ENCODE peak calls at places on chromosomes 12 and 14, in ten cellular contexts. One of them, this sample, is unnamed.
A peak's percentile ranks its signal among the peaks of the same experiment; 100 is the strongest.

GRCh38 chr14:24343795-24344660 is 4.2 kb upstream of the RIPK3 start:
- DNase-seq in fibroblast of mammary gland: no peak
- DNase-seq in neural crest cell: no peak
- DNase-seq in lower leg skin: no peak
- DNase-seq in kidney epithelial cell: no peak
- DNase-seq in AG10803: no peak
- DNase-seq in psoas muscle: no peak
- DNase-seq in neural progenitor cell: no peak
- DNase-seq in thyroid gland: no peak
- DNase-seq in coronary artery: no peak
- DNase-seq in this sample: no peak

GRCh38 chr12:113292091-113292490 is 42.8 kb downstream of the SLC8B1 start:
- DNase-seq in neural progenitor cell: no peak
- DNase-seq in thyroid gland: no peak
- DNase-seq in neural crest cell: no peak
- DNase-seq in fibroblast of mammary gland: peak; percentile 69
- DNase-seq in psoas muscle: peak; percentile 28
- DNase-seq in lower leg skin: no peak
- DNase-seq in coronary artery: no peak
- DNase-seq in AG10803: peak; percentile 74
- DNase-seq in kidney epithelial cell: no peak
- DNase-seq in this sample: no peak

GRCh38 chr14:58947156-58947555 is 241.3 kb upstream of the DAAM1 start:
- DNase-seq in neural progenitor cell: no peak
- DNase-seq in lower leg skin: no peak
- DNase-seq in kidney epithelial cell: no peak
- DNase-seq in coronary artery: no peak
- DNase-seq in fibroblast of mammary gland: no peak
- DNase-seq in psoas muscle: no peak
- DNase-seq in thyroid gland: no peak
- DNase-seq in neural crest cell: no peak
- DNase-seq in AG10803: no peak
- DNase-seq in this sample: no peak

GRCh38 chr12:73892181-73892580 is 645.5 kb upstream of the ATXN7L3B start:
- DNase-seq in coronary artery: no peak
- DNase-seq in AG10803: no peak
- DNase-seq in neural crest cell: no peak
- DNase-seq in lower leg skin: no peak
- DNase-seq in psoas muscle: no peak
- DNase-seq in fibroblast of mammary gland: peak; percentile 4
- DNase-seq in kidney epithelial cell: peak; percentile 39
- DNase-seq in neural progenitor cell: no peak
- DNase-seq in thyroid gland: no peak
- DNase-seq in this sample: no peak

GRCh38 chr12:108360487-108360886 is 21.4 kb upstream of the CMKLR1 start:
- DNase-seq in neural crest cell: no peak
- DNase-seq in thyroid gland: no peak
- DNase-seq in psoas muscle: no peak
- DNase-seq in neural progenitor cell: no peak
- DNase-seq in lower leg skin: no peak
- DNase-seq in fibroblast of mammary gland: peak; percentile 80
- DNase-seq in AG10803: peak; percentile 42
- DNase-seq in coronary artery: peak; percentile 31
- DNase-seq in kidney epithelial cell: peak; percentile 71
- DNase-seq in this sample: peak; percentile 40

GRCh38 chr12:131000000-131000486 is 46.3 kb downstream of the ADGRD1 start:
- DNase-seq in psoas muscle: no peak
- DNase-seq in neural crest cell: no peak
- DNase-seq in thyroid gland: no peak
- DNase-seq in lower leg skin: no peak
- DNase-seq in coronary artery: no peak
- DNase-seq in kidney epithelial cell: no peak
- DNase-seq in neural progenitor cell: no peak
- DNase-seq in AG10803: no peak
- DNase-seq in fibroblast of mammary gland: no peak
- DNase-seq in this sample: no peak

GRCh38 chr12:102631274-102631673 is 150.9 kb upstream of the IGF1 start:
- DNase-seq in fibroblast of mammary gland: peak; percentile 68
- DNase-seq in neural crest cell: no peak
- DNase-seq in psoas muscle: no peak
- DNase-seq in coronary artery: no peak
- DNase-seq in AG10803: peak; percentile 89
- DNase-seq in lower leg skin: no peak
- DNase-seq in thyroid gland: no peak
- DNase-seq in neural progenitor cell: no peak
- DNase-seq in kidney epithelial cell: peak; percentile 34
- DNase-seq in this sample: no peak

GRCh38 chr14:90782892-90783291 is 33.3 kb downstream of the TTC7B start:
- DNase-seq in kidney epithelial cell: no peak
- DNase-seq in fibroblast of mammary gland: no peak
- DNase-seq in AG10803: no peak
- DNase-seq in coronary artery: peak; percentile 49
- DNase-seq in lower leg skin: peak; percentile 48
- DNase-seq in neural progenitor cell: no peak
- DNase-seq in thyroid gland: no peak
- DNase-seq in psoas muscle: no peak
- DNase-seq in neural crest cell: no peak
- DNase-seq in this sample: no peak

GRCh38 chr14:94581127-94581999 is at the start of gene SERPINA5:
- DNase-seq in AG10803: peak; percentile 24
- DNase-seq in psoas muscle: peak; percentile 84
- DNase-seq in thyroid gland: peak; percentile 15
- DNase-seq in neural progenitor cell: peak; percentile 50
- DNase-seq in coronary artery: no peak
- DNase-seq in fibroblast of mammary gland: peak; percentile 55
- DNase-seq in neural crest cell: peak; percentile 41
- DNase-seq in lower leg skin: peak; percentile 87
- DNase-seq in kidney epithelial cell: no peak
- DNase-seq in this sample: no peak

GRCh38 chr14:26290007-26290530 is 307.8 kb downstream of the NOVA1 start:
- DNase-seq in thyroid gland: no peak
- DNase-seq in neural progenitor cell: no peak
- DNase-seq in lower leg skin: no peak
- DNase-seq in psoas muscle: no peak
- DNase-seq in AG10803: peak; percentile 91
- DNase-seq in coronary artery: no peak
- DNase-seq in neural crest cell: no peak
- DNase-seq in kidney epithelial cell: no peak
- DNase-seq in fibroblast of mammary gland: peak; percentile 64
- DNase-seq in this sample: no peak

GRCh38 chr12:2974560-2974971 is 15.4 kb downstream of the TEAD4 start:
- DNase-seq in kidney epithelial cell: no peak
- DNase-seq in AG10803: peak; percentile 18
- DNase-seq in neural progenitor cell: no peak
- DNase-seq in fibroblast of mammary gland: peak; percentile 16
- DNase-seq in thyroid gland: no peak
- DNase-seq in psoas muscle: no peak
- DNase-seq in coronary artery: no peak
- DNase-seq in neural crest cell: no peak
- DNase-seq in lower leg skin: no peak
- DNase-seq in this sample: no peak

GRCh38 chr12:65082411-65082810 is 38.7 kb downstream of the WIF1 start:
- DNase-seq in thyroid gland: no peak
- DNase-seq in neural crest cell: no peak
- DNase-seq in psoas muscle: no peak
- DNase-seq in lower leg skin: no peak
- DNase-seq in coronary artery: no peak
- DNase-seq in fibroblast of mammary gland: no peak
- DNase-seq in kidney epithelial cell: no peak
- DNase-seq in AG10803: no peak
- DNase-seq in neural progenitor cell: no peak
- DNase-seq in this sample: no peak

GRCh38 chr14:56300495-56300894 is 182.3 kb downstream of the PELI2 start:
- DNase-seq in kidney epithelial cell: peak; percentile 23
- DNase-seq in coronary artery: no peak
- DNase-seq in neural progenitor cell: no peak
- DNase-seq in neural crest cell: no peak
- DNase-seq in fibroblast of mammary gland: peak; percentile 21
- DNase-seq in lower leg skin: no peak
- DNase-seq in thyroid gland: no peak
- DNase-seq in AG10803: peak; percentile 17
- DNase-seq in psoas muscle: no peak
- DNase-seq in this sample: no peak

GRCh38 chr12:123532808-123533649 is 490 bp downstream of the RILPL1 start:
- DNase-seq in AG10803: peak; percentile 40
- DNase-seq in psoas muscle: peak; percentile 83
- DNase-seq in kidney epithelial cell: no peak
- DNase-seq in neural progenitor cell: peak; percentile 81
- DNase-seq in lower leg skin: peak; percentile 89
- DNase-seq in fibroblast of mammary gland: peak; percentile 25
- DNase-seq in thyroid gland: peak; percentile 51
- DNase-seq in coronary artery: no peak
- DNase-seq in neural crest cell: peak; percentile 54
- DNase-seq in this sample: peak; percentile 35

GRCh38 chr14:73944432-73945158 is 5.3 kb downstream of the FAM161B start:
- DNase-seq in psoas muscle: no peak
- DNase-seq in lower leg skin: peak; percentile 71
- DNase-seq in neural progenitor cell: no peak
- DNase-seq in coronary artery: no peak
- DNase-seq in neural crest cell: no peak
- DNase-seq in AG10803: no peak
- DNase-seq in thyroid gland: no peak
- DNase-seq in fibroblast of mammary gland: no peak
- DNase-seq in kidney epithelial cell: no peak
- DNase-seq in this sample: no peak

GRCh38 chr12:48001426-48002178 is 2.7 kb downstream of the COL2A1 start:
- DNase-seq in neural crest cell: peak; percentile 56
- DNase-seq in fibroblast of mammary gland: peak; percentile 26
- DNase-seq in thyroid gland: peak; percentile 27
- DNase-seq in lower leg skin: peak; percentile 88
- DNase-seq in coronary artery: no peak
- DNase-seq in AG10803: peak; percentile 16
- DNase-seq in psoas muscle: no peak
- DNase-seq in neural progenitor cell: peak; percentile 90
- DNase-seq in kidney epithelial cell: no peak
- DNase-seq in this sample: no peak

GRCh38 chr14:90287791-90288190 is 31.4 kb downstream of the PSMC1 start:
- DNase-seq in thyroid gland: no peak
- DNase-seq in psoas muscle: no peak
- DNase-seq in neural progenitor cell: no peak
- DNase-seq in AG10803: no peak
- DNase-seq in neural crest cell: no peak
- DNase-seq in lower leg skin: peak; percentile 76
- DNase-seq in kidney epithelial cell: no peak
- DNase-seq in coronary artery: no peak
- DNase-seq in fibroblast of mammary gland: no peak
- DNase-seq in this sample: no peak

GRCh38 chr12:132489078-132489601 is 811 bp upstream of the FBRSL1 start:
- DNase-seq in fibroblast of mammary gland: no peak
- DNase-seq in thyroid gland: no peak
- DNase-seq in kidney epithelial cell: no peak
- DNase-seq in neural crest cell: peak; percentile 30
- DNase-seq in AG10803: no peak
- DNase-seq in psoas muscle: no peak
- DNase-seq in lower leg skin: no peak
- DNase-seq in neural progenitor cell: peak; percentile 60
- DNase-seq in coronary artery: peak; percentile 80
- DNase-seq in this sample: no peak

GRCh38 chr12:110689601-110690430 is 901 bp upstream of the HVCN1 start:
- DNase-seq in lower leg skin: no peak
- DNase-seq in coronary artery: no peak
- DNase-seq in thyroid gland: peak; percentile 13
- DNase-seq in psoas muscle: peak; percentile 62
- DNase-seq in fibroblast of mammary gland: peak; percentile 16
- DNase-seq in neural progenitor cell: peak; percentile 7
- DNase-seq in AG10803: peak; percentile 12
- DNase-seq in neural crest cell: no peak
- DNase-seq in kidney epithelial cell: no peak
- DNase-seq in this sample: peak; percentile 80

GRCh38 chr14:68710776-68711175 is 82.1 kb downstream of the ZFP36L1 start:
- DNase-seq in lower leg skin: peak; percentile 70
- DNase-seq in neural crest cell: no peak
- DNase-seq in fibroblast of mammary gland: no peak
- DNase-seq in kidney epithelial cell: no peak
- DNase-seq in coronary artery: peak; percentile 55
- DNase-seq in neural progenitor cell: no peak
- DNase-seq in thyroid gland: no peak
- DNase-seq in psoas muscle: no peak
- DNase-seq in AG10803: no peak
- DNase-seq in this sample: no peak
- TF ChIP-seq CTCF in lower leg skin: no peak
- TF ChIP-seq CTCF in neural crest cell: no peak
- TF ChIP-seq CTCF in fibroblast of mammary gland: no peak
- TF ChIP-seq CTCF in kidney epithelial cell: no peak
- TF ChIP-seq CTCF in coronary artery: no peak
- TF ChIP-seq CTCF in neural progenitor cell: no peak
- TF ChIP-seq CTCF in thyroid gland: no peak
- TF ChIP-seq CTCF in psoas muscle: no peak
- TF ChIP-seq CTCF in AG10803: no peak
- TF ChIP-seq CTCF in this sample: no peak

DNA sequence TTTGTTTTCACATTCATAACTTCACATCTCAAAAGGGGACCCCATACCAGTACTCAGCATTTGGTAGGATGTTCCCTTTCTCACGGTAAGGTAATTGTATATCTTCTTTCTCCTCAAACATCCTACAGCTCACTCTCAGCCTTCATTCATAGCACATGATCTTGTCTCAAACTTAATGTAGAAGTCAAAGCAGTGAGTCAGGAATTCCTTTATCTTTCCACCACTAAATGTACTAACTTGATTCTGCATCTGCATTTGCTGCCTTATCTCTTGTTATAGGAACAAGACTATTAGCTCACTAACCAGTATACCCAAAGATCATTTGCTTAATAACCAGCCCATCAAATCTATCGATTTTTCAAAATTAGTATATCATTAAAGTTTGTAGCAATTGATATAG is 22.9 kb downstream of the CPSF2 start:
- DNase-seq in neural progenitor cell: no peak
- DNase-seq in psoas muscle: no peak
- DNase-seq in AG10803: no peak
- DNase-seq in lower leg skin: no peak
- DNase-seq in coronary artery: no peak
- DNase-seq in kidney epithelial cell: no peak
- DNase-seq in thyroid gland: no peak
- DNase-seq in fibroblast of mammary gland: no peak
- DNase-seq in neural crest cell: no peak
- DNase-seq in this sample: no peak
- TF ChIP-seq CTCF in neural progenitor cell: no peak
- TF ChIP-seq CTCF in psoas muscle: no peak
- TF ChIP-seq CTCF in AG10803: no peak
- TF ChIP-seq CTCF in lower leg skin: no peak
- TF ChIP-seq CTCF in coronary artery: no peak
- TF ChIP-seq CTCF in kidney epithelial cell: no peak
- TF ChIP-seq CTCF in thyroid gland: no peak
- TF ChIP-seq CTCF in fibroblast of mammary gland: no peak
- TF ChIP-seq CTCF in neural crest cell: no peak
- TF ChIP-seq CTCF in this sample: no peak

GRCh38 chr14:79809849-79810612 is 401.3 kb downstream of the DIO2 start:
- DNase-seq in psoas muscle: no peak
- DNase-seq in neural progenitor cell: peak; percentile 52
- DNase-seq in AG10803: no peak
- DNase-seq in kidney epithelial cell: no peak
- DNase-seq in fibroblast of mammary gland: peak; percentile 35
- DNase-seq in thyroid gland: peak; percentile 4
- DNase-seq in neural crest cell: no peak
- DNase-seq in lower leg skin: no peak
- DNase-seq in coronary artery: no peak
- DNase-seq in this sample: no peak
- TF ChIP-seq CTCF in psoas muscle: peak; percentile 12
- TF ChIP-seq CTCF in neural progenitor cell: peak; percentile 59
- TF ChIP-seq CTCF in AG10803: no peak
- TF ChIP-seq CTCF in kidney epithelial cell: peak; percentile 32
- TF ChIP-seq CTCF in fibroblast of mammary gland: peak; percentile 31
- TF ChIP-seq CTCF in thyroid gland: peak; percentile 26
- TF ChIP-seq CTCF in neural crest cell: peak; percentile 62
- TF ChIP-seq CTCF in lower leg skin: no peak
- TF ChIP-seq CTCF in coronary artery: no peak
- TF ChIP-seq CTCF in this sample: no peak

GRCh38 chr12:27711312-27711682 is 665 bp downstream of the MRPS35 start:
- DNase-seq in psoas muscle: no peak
- DNase-seq in AG10803: no peak
- DNase-seq in neural crest cell: no peak
- DNase-seq in neural progenitor cell: no peak
- DNase-seq in kidney epithelial cell: no peak
- DNase-seq in thyroid gland: no peak
- DNase-seq in fibroblast of mammary gland: no peak
- DNase-seq in coronary artery: no peak
- DNase-seq in lower leg skin: no peak
- DNase-seq in this sample: peak; percentile 26
- TF ChIP-seq CTCF in psoas muscle: no peak
- TF ChIP-seq CTCF in AG10803: no peak
- TF ChIP-seq CTCF in neural crest cell: no peak
- TF ChIP-seq CTCF in neural progenitor cell: no peak
- TF ChIP-seq CTCF in kidney epithelial cell: no peak
- TF ChIP-seq CTCF in thyroid gland: no peak
- TF ChIP-seq CTCF in fibroblast of mammary gland: no peak
- TF ChIP-seq CTCF in coronary artery: no peak
- TF ChIP-seq CTCF in lower leg skin: no peak
- TF ChIP-seq CTCF in this sample: no peak